ENCODE peak calls at places on chromosomes 16 and 17, in five cellular contexts. Y is nephron progenitor cell, A is NCI-H1105 treated with DMSO at 0.1 percent for 48 hours, I is HTR-8/SVneo, O is sciatic nerve. S is an unnamed sample.

GRCh38 chr16:89193576-89194293 is 6.6 kb downstream of the SLC22A31 start:
- DNase-seq in A (no peak), Y (no peak), O (no peak), I (no peak), S (no peak)

GRCh38 chr17:4329838-4330237 is 36.6 kb downstream of the UBE2G1 start:
- DNase-seq in O (no peak), A (no peak), Y (no peak), I (peak; percentile 90), S (no peak)

GRCh38 chr17:49742256-49742655 is 21.7 kb downstream of the FAM117A start:
- DNase-seq in Y (no peak), I (no peak), A (no peak), O (no peak), S (no peak)

GRCh38 chr17:64661731-64661980 is 451 bp downstream of the SMURF2 start:
- DNase-seq in Y (no peak), A (no peak), O (peak; percentile 66), I (no peak), S (no peak)

GRCh38 chr16:86994651-86995171 is 322.5 kb downstream of the C16orf95 start:
- DNase-seq in A (no peak), Y (peak; percentile 54), O (no peak), I (peak; percentile 95), S (no peak)

GRCh38 chr16:4420703-4421102 is 4.3 kb upstream of the CORO7 start:
- DNase-seq in O (no peak), Y (no peak), I (no peak), A (no peak), S (no peak)

GRCh38 chr17:9886141-9886930 is 18.7 kb downstream of the RCVRN start:
- DNase-seq in I (no peak), A (no peak), O (no peak), Y (no peak), S (no peak)

GRCh38 chr16:28317040-28317880 is 24.9 kb downstream of the SBK1 start:
- DNase-seq in O (no peak), A (no peak), Y (peak; percentile 75), I (peak; percentile 69), S (no peak)

GRCh38 chr17:78387982-78388941 is 9.8 kb downstream of the PGS1 start:
- DNase-seq in O (no peak), Y (no peak), A (no peak), I (no peak), S (no peak)

GRCh38 chr16:13429411-13429810 is 490.5 kb upstream of the ERCC4 start:
- DNase-seq in A (no peak), I (no peak), Y (no peak), O (no peak), S (no peak)

GRCh38 chr17:35875439-35876139 is 4.6 kb downstream of the CCL5 start:
- DNase-seq in A (no peak), I (no peak), Y (no peak), O (no peak), S (no peak)

GRCh38 chr16:7246578-7246977 is 86.1 kb upstream of the RBFOX1 start:
- DNase-seq in Y (peak; percentile 79), O (no peak), I (no peak), A (no peak), S (no peak)

GRCh38 chr17:77825621-77826020 is 132.9 kb upstream of the TNRC6C start:
- DNase-seq in Y (no peak), A (no peak), I (no peak), O (no peak), S (no peak)

S was measured in mesenteric fat pad.